ENCODE peak calls at places on chromosomes 5 and 9, in ten cellular contexts. H is T-cell; Z is HCEC 1CT; Q is NCI-H510A; O is sigmoid colon; M is NCI-H2081; Y is stimulated activated naive B cell treated with anti-CD40 and anti-IgM and Interleukin-4, amounts not matched to agents 10 μg/mL and 1 μg/mL and 100 μg/mL, for 72 hours; G is GF-D8; D is cardiac fibroblast; E is stimulated activated CD8-positive, alpha-beta memory T cell treated with anti-CD3 and anti-CD28 coated beads, Interleukin-4, amount 100 ng/mL, for 4 hours. I is an unnamed sample.
A peak's percentile ranks its signal among the peaks of the same experiment; 100 is the strongest.

GRCh38 chr5:132747693-132748440 is 641 bp downstream of the CCNI2 start:
- DNase-seq in H (peak; percentile 50), Z (no peak), Q (no peak), O (no peak), M (no peak), Y (no peak), G (no peak), D (no peak), E (peak; percentile 9), I (no peak)

GRCh38 chr5:91443761-91444467 is 60.8 kb upstream of the ARRDC3 start:
- DNase-seq in H (no peak), Z (peak; percentile 40), Q (no peak), O (no peak), M (no peak), Y (no peak), G (no peak), D (no peak), E (no peak), I (no peak)

GRCh38 chr5:3050863-3051262 is 299.4 kb upstream of the IRX2 start:
- DNase-seq in H (no peak), Z (no peak), Q (no peak), O (no peak), M (no peak), Y (no peak), G (no peak), D (no peak), E (no peak), I (no peak)

GRCh38 chr5:72265032-72265903 is 54.8 kb downstream of the MRPS27 start:
- DNase-seq in H (no peak), Z (no peak), Q (no peak), O (no peak), M (no peak), Y (no peak), G (no peak), D (no peak), E (no peak), I (no peak)

GRCh38 chr9:124228516-124228915 is 29.2 kb upstream of the NEK6 start:
- DNase-seq in H (no peak), Z (no peak), Q (no peak), O (peak; percentile 29), M (no peak), Y (no peak), G (no peak), D (no peak), E (no peak), I (no peak)

GRCh38 chr9:127112056-127112455 is 10.4 kb downstream of the ANGPTL2 start:
- DNase-seq in H (no peak), Z (no peak), Q (peak; percentile 49), O (no peak), M (no peak), Y (no peak), G (no peak), D (no peak), E (no peak), I (no peak)

GRCh38 chr5:91123291-91123690 is 259.8 kb downstream of the ARRDC3 start:
- DNase-seq in H (no peak), Z (no peak), Q (no peak), O (no peak), M (no peak), Y (no peak), G (no peak), D (no peak), E (no peak), I (no peak)

GRCh38 chr9:121837113-121838010 is 185.9 kb downstream of the DAB2IP start:
- DNase-seq in H (no peak), Z (no peak), Q (no peak), O (peak; percentile 72), M (no peak), Y (no peak), G (no peak), D (peak; percentile 30), E (no peak), I (no peak)

GRCh38 chr9:102355982-102356381 is 617.5 kb upstream of the GRIN3A start:
- DNase-seq in H (no peak), Z (no peak), Q (no peak), O (no peak), M (no peak), Y (no peak), G (no peak), D (no peak), E (no peak), I (no peak)

GRCh38 chr5:167814828-167815227 is 476.6 kb upstream of the WWC1 start:
- DNase-seq in H (no peak), Z (peak; percentile 97), Q (no peak), O (no peak), M (no peak), Y (no peak), G (no peak), D (peak; percentile 92), E (no peak), I (no peak)

GRCh38 chr5:148957591-148958202 is 105.2 kb downstream of the SH3TC2 start:
- DNase-seq in H (no peak), Z (peak; percentile 30), Q (peak; percentile 5), O (no peak), M (peak; percentile 27), Y (peak; percentile 16), G (no peak), D (peak; percentile 42), E (peak; percentile 12), I (no peak)

GRCh38 chr9:116549061-116549664 is 137.9 kb upstream of the TRIM32 start:
- DNase-seq in H (no peak), Z (peak; percentile 99), Q (no peak), O (peak; percentile 89), M (no peak), Y (no peak), G (peak; percentile 9), D (peak; percentile 96), E (no peak), I (no peak)

GRCh38 chr9:127130661-127131538 is 8.5 kb upstream of the ANGPTL2 start:
- DNase-seq in H (no peak), Z (peak; percentile 96), Q (peak; percentile 83), O (peak; percentile 93), M (no peak), Y (no peak), G (peak; percentile 72), D (peak; percentile 93), E (no peak), I (no peak)

GRCh38 chr9:136185066-136185465 is 19.9 kb downstream of the LHX3 start:
- DNase-seq in H (no peak), Z (no peak), Q (no peak), O (no peak), M (no peak), Y (no peak), G (no peak), D (no peak), E (no peak), I (no peak)

GRCh38 chr5:155430192-155430591 is 416.6 kb downstream of the KIF4B start:
- DNase-seq in H (no peak), Z (no peak), Q (no peak), O (no peak), M (no peak), Y (no peak), G (no peak), D (no peak), E (no peak), I (no peak)

GRCh38 chr5:58156354-58156753 is 303.5 kb downstream of the PLK2 start:
- DNase-seq in H (no peak), Z (peak; percentile 14), Q (no peak), O (no peak), M (no peak), Y (no peak), G (no peak), D (peak; percentile 29), E (no peak), I (no peak)

GRCh38 chr5:178216088-178216534 is 11.8 kb downstream of the HNRNPAB start:
- DNase-seq in H (no peak), Z (no peak), Q (no peak), O (no peak), M (no peak), Y (no peak), G (no peak), D (no peak), E (no peak), I (no peak)

I was measured in DMS79.